ENCODE peak calls at places on chromosomes 6 and 20, in five cellular contexts. J, O, N, E and I are unnamed samples.
A peak's percentile ranks its signal among the peaks of the same experiment; 100 is the strongest.

GRCh38 chr6:139940741-139941712 is 566.6 kb upstream of the CITED2 start:
- DNase-seq in J (no peak), O (no peak), N (no peak), E (peak; percentile 23), I (no peak)

GRCh38 chr20:36093025-36093803 is 61.3 kb upstream of the EPB41L1 start:
- DNase-seq in J (peak; percentile 51), O (peak; percentile 71), N (no peak), E (peak; percentile 25), I (peak; percentile 33)

GRCh38 chr6:107563694-107564093 is 73.8 kb downstream of the SOBP start:
- DNase-seq in J (no peak), O (no peak), N (no peak), E (no peak), I (no peak)

GRCh38 chr6:73704798-73705197 is 8.8 kb downstream of the CD109 start:
- DNase-seq in J (no peak), O (no peak), N (no peak), E (no peak), I (no peak)

GRCh38 chr6:5053864-5054426 is 31.2 kb upstream of the PPP1R3G start:
- DNase-seq in J (no peak), O (no peak), N (no peak), E (no peak), I (no peak)

GRCh38 chr20:4947817-4948559 is 53.3 kb downstream of the SLC23A2 start:
- DNase-seq in J (no peak), O (no peak), N (no peak), E (no peak), I (no peak)

GRCh38 chr6:34556031-34556471 is at the start of gene SPDEF:
- DNase-seq in J (no peak), O (no peak), N (no peak), E (no peak), I (no peak)

GRCh38 chr6:37303891-37304503 is 46.1 kb upstream of the TMEM217 start:
- DNase-seq in J (peak; percentile 40), O (no peak), N (no peak), E (peak; percentile 20), I (peak; percentile 15)

GRCh38 chr20:40739841-40740240 is 50.8 kb upstream of the MAFB start:
- DNase-seq in J (no peak), O (no peak), N (no peak), E (no peak), I (no peak)

GRCh38 chr6:138522611-138523010 is 23.3 kb upstream of the NHSL1 start:
- DNase-seq in J (no peak), O (no peak), N (no peak), E (no peak), I (no peak)

GRCh38 chr6:156775717-156776116 is 1.5 kb upstream of the ARID1B start:
- DNase-seq in J (no peak), O (no peak), N (no peak), E (no peak), I (no peak)

GRCh38 chr20:50027611-50028105 is 44.9 kb downstream of the SNAI1 start:
- DNase-seq in J (no peak), O (peak; percentile 75), N (no peak), E (no peak), I (no peak)

GRCh38 chr20:62116558-62117361 is 5.5 kb upstream of the LSM14B start:
- DNase-seq in J (no peak), O (no peak), N (no peak), E (no peak), I (no peak)

GRCh38 chr20:35276408-35276807 is 1.5 kb downstream of the MMP24OS start:
- DNase-seq in J (no peak), O (no peak), N (no peak), E (no peak), I (no peak)

GRCh38 chr20:4512891-4513550 is 208.7 kb upstream of the PRND start:
- DNase-seq in J (no peak), O (no peak), N (no peak), E (no peak), I (no peak)

GRCh38 chr20:3461191-3461874 is 9.5 kb upstream of the ATRN start:
- DNase-seq in J (no peak), O (no peak), N (no peak), E (no peak), I (peak; percentile 11)

GRCh38 chr20:48338717-48339116 is 489.1 kb downstream of the PREX1 start:
- DNase-seq in J (no peak), O (no peak), N (no peak), E (no peak), I (no peak)

GRCh38 chr6:130116273-130116672 is 97.9 kb downstream of the L3MBTL3 start:
- DNase-seq in J (no peak), O (no peak), N (no peak), E (no peak), I (no peak)

GRCh38 chr6:67231092-67231491 is 1404.0 kb upstream of the ADGRB3 start:
- DNase-seq in J (no peak), O (no peak), N (no peak), E (peak; percentile 26), I (no peak)

GRCh38 chr6:11692451-11693376 is 85.9 kb downstream of the ADTRP start:
- DNase-seq in J (no peak), O (no peak), N (no peak), E (peak; percentile 91), I (no peak)

GRCh38 chr6:11605507-11605905 is 68.0 kb downstream of the TMEM170B start:
- DNase-seq in J (no peak), O (no peak), N (no peak), E (no peak), I (no peak)

GRCh38 chr6:111712398-111712797 is 106.7 kb upstream of the TRAF3IP2 start:
- DNase-seq in J (no peak), O (no peak), N (no peak), E (no peak), I (peak; percentile 16)

GRCh38 chr6:110620065-110620464 is 143.7 kb upstream of the SLC22A16 start:
- DNase-seq in J (no peak), O (no peak), N (no peak), E (no peak), I (no peak)

GRCh38 chr6:169536446-169537170 is 165.2 kb downstream of the WDR27 start:
- DNase-seq in J (no peak), O (no peak), N (no peak), E (no peak), I (no peak)

GRCh38 chr6:7726416-7727149 is 684 bp downstream of the BMP6 start:
- DNase-seq in J (peak; percentile 33), O (no peak), N (peak; percentile 57), E (no peak), I (peak; percentile 35)

GRCh38 chr6:14518515-14519217 is 401.1 kb downstream of the CD83 start:
- DNase-seq in J (peak; percentile 41), O (no peak), N (no peak), E (no peak), I (no peak)

GRCh38 chr20:48999890-49000870 is 45.9 kb upstream of the CSE1L start:
- DNase-seq in J (no peak), O (no peak), N (no peak), E (no peak), I (no peak)

GRCh38 chr6:68256391-68256790 is 378.7 kb upstream of the ADGRB3 start:
- DNase-seq in J (no peak), O (no peak), N (no peak), E (no peak), I (no peak)

GRCh38 chr6:141258516-141258915 is 874.2 kb upstream of the GJE1 start:
- DNase-seq in J (no peak), O (no peak), N (no peak), E (no peak), I (no peak)

GRCh38 chr6:112308476-112308875 is 38.7 kb upstream of the RFPL4B start:
- DNase-seq in J (no peak), O (no peak), N (no peak), E (no peak), I (no peak)

GRCh38 chr6:257031-257725 is 35.1 kb upstream of the DUSP22 start:
- DNase-seq in J (no peak), O (no peak), N (no peak), E (peak; percentile 50), I (no peak)

GRCh38 chr6:109445382-109445781 is 4.9 kb downstream of the SMPD2 start:
- DNase-seq in J (no peak), O (no peak), N (no peak), E (no peak), I (no peak)
- TF ChIP-seq CTCF in J (no peak), O (no peak), N (peak; percentile 44), E (no peak), I (no peak)

DNA sequence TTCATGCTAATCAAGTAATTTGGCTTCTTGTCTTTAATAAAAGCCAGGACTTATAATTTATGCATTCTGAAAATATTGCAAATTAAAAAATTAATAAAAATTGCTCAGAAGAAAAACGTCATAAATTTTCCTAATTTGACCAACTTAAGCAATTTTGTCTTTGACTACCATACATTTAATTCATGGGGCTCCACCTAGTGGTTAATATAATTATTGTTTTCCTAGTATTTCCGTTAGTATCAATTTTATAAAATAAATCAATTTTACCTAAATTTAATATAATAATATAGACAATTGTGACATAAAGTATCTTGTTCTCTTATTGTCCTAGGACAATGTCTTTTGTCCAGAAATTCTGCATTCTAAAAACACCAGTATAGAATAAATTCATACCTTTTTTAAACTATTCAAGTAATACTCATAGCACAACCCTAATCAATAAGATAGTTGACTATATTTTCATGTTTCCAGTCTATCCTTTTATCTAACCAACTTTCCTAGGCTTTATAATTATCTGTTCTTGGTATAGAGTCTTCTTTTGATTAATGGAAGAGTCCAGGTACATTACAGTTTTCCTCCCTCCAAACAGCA is 319.9 kb downstream of the TRDN start:
- DNase-seq in J (no peak), O (no peak), N (no peak), E (no peak), I (no peak)
- TF ChIP-seq CTCF in J (peak; percentile 82), O (no peak), N (peak; percentile 77), E (no peak), I (peak; percentile 69)

DNA sequence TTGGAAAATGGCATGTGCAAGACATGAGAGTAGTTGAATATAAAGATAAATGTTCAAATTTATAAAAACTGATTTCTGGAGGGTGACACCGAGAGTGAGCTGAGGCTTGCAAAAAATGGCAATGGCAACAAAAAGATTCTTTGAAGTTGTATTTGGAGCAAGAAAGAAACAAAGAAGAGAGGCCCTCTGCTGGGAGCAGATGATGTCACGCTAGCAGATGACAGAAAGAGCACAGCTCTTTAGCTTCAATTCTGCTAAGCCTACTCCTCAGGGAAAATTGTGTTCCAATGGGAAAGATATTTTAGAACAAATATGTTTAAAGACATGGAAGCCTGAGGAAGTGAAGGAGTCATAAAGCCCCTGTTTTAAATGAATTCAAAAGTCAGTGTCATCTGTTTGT is 125.3 kb upstream of the NOX3 start:
- DNase-seq in J (no peak), O (no peak), N (no peak), E (no peak), I (no peak)
- TF ChIP-seq CTCF in J (no peak), O (no peak), N (peak; percentile 31), E (no peak), I (no peak)

GRCh38 chr6:144150673-144151009 is 324 bp downstream of the STX11 start:
- DNase-seq in J (no peak), O (no peak), N (peak; percentile 48), E (no peak), I (no peak)

GRCh38 chr6:144153260-144153659 is 2.9 kb downstream of the STX11 start:
- DNase-seq in J (no peak), O (no peak), N (no peak), E (no peak), I (no peak)

GRCh38 chr6:144151010-144151727 is 852 bp downstream of the STX11 start:
- DNase-seq in J (no peak), O (no peak), N (no peak), E (peak; percentile 77), I (no peak)

GRCh38 chr6:144153971-144154370 is 3.7 kb downstream of the STX11 start:
- DNase-seq in J (no peak), O (no peak), N (no peak), E (no peak), I (no peak)

GRCh38 chr6:144152334-144152900 is 2.1 kb downstream of the STX11 start:
- DNase-seq in J (no peak), O (no peak), N (no peak), E (peak; percentile 74), I (no peak)
- TF ChIP-seq CTCF in J (no peak), O (no peak), N (no peak), E (no peak), I (no peak)